ENCODE peak calls at places on chromosomes 12 and 14, in six cellular contexts. F, Q, J, C, M and W are unnamed samples.

GRCh38 chr14:56716705-56717104 is 93.6 kb downstream of the OTX2 start:
- DNase-seq in F (no peak), Q (no peak), J (no peak), C (no peak), M (no peak), W (no peak)

GRCh38 chr12:56903374-56903773 is 30.8 kb downstream of the SDR9C7 start:
- DNase-seq in F (no peak), Q (no peak), J (no peak), C (no peak), M (no peak), W (no peak)

GRCh38 chr14:31208546-31209424 is 1.2 kb upstream of the HECTD1 start:
- DNase-seq in F (no peak), Q (no peak), J (no peak), C (no peak), M (no peak), W (no peak)

GRCh38 chr12:123131879-123132402 is 18.9 kb downstream of the PITPNM2 start:
- DNase-seq in F (no peak), Q (no peak), J (no peak), C (no peak), M (no peak), W (no peak)

GRCh38 chr12:2794261-2794735 is 472 bp upstream of the FKBP4 start:
- DNase-seq in F (peak; percentile 83), Q (peak; percentile 53), J (peak; percentile 62), C (peak; percentile 26), M (peak; percentile 32), W (no peak)

GRCh38 chr12:101229841-101230241 is 19.8 kb upstream of the SLC5A8 start:
- DNase-seq in F (no peak), Q (no peak), J (no peak), C (no peak), M (no peak), W (no peak)

GRCh38 chr12:5200276-5201087 is 156.8 kb downstream of the KCNA5 start:
- DNase-seq in F (no peak), Q (peak; percentile 17), J (no peak), C (no peak), M (peak; percentile 52), W (peak; percentile 90)

GRCh38 chr12:56518570-56518969 is 3.0 kb upstream of the RBMS2 start:
- DNase-seq in F (no peak), Q (no peak), J (no peak), C (no peak), M (no peak), W (no peak)

GRCh38 chr14:66610154-66610563 is 102.2 kb downstream of the GPHN start:
- DNase-seq in F (no peak), Q (no peak), J (no peak), C (no peak), M (peak; percentile 31), W (no peak)

GRCh38 chr12:52949413-52950331 is 754 bp downstream of the KRT18 start:
- DNase-seq in F (no peak), Q (no peak), J (no peak), C (no peak), M (peak; percentile 59), W (peak; percentile 59)

GRCh38 chr12:124949779-124950728 is 35.6 kb upstream of the UBC start:
- DNase-seq in F (no peak), Q (no peak), J (no peak), C (no peak), M (no peak), W (no peak)

GRCh38 chr14:50943943-50944646 is at the start of gene PYGL:
- DNase-seq in F (peak; percentile 81), Q (peak; percentile 53), J (peak; percentile 62), C (no peak), M (peak; percentile 68), W (peak; percentile 70)

GRCh38 chr12:115920395-115921183 is 356.9 kb downstream of the MED13L start:
- DNase-seq in F (peak; percentile 17), Q (no peak), J (no peak), C (no peak), M (no peak), W (no peak)

GRCh38 chr14:75011356-75012097 is 8.8 kb downstream of the EIF2B2 start:
- DNase-seq in F (no peak), Q (no peak), J (no peak), C (no peak), M (peak; percentile 67), W (no peak)

GRCh38 chr12:101608301-101609133 is 13.7 kb downstream of the MYBPC1 start:
- DNase-seq in F (no peak), Q (peak; percentile 33), J (no peak), C (no peak), M (no peak), W (no peak)

DNA sequence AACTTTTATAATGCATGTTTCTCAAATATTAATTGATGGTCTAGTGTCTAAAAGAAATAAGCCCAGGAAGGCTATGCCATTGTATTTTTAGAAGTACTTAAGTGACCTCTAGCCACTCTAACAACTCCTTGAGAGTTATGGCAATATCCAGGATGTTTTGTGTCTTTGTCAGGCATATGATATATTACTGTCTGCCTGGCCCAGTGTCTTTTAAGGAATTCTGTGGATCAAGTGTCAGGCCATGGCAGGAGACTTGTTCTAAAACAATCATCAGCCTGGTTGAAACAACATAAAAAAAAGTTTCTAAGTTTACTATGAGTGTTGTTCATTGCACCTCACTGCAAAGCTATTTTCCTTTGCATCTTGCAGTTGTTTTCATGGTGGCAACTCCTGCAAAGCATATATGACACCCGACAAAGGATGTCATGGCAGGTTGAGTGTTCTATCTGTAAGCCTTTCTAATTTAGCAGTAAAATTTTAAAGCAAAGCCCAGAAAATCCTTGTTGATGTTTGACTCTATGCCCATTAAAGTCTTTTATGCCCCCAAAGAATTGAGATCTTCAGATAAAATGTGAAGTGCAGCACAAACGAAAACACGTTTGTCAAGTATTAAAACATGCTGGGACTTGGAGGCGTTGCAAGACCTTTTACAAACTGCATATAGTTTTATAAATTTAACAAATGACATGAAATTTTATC is 89.5 kb upstream of the SLC38A2 start:
- DNase-seq in F (no peak), Q (no peak), J (no peak), C (no peak), M (no peak), W (no peak)
- TF ChIP-seq CTCF in F (no peak), Q (no peak), J (no peak), C (no peak), M (no peak), W (no peak)

GRCh38 chr14:58398895-58399294 is 3.2 kb downstream of the TOMM20L start:
- DNase-seq in F (no peak), Q (no peak), J (no peak), C (no peak), M (no peak), W (no peak)

GRCh38 chr14:58398495-58398894 is 2.8 kb downstream of the TOMM20L start:
- DNase-seq in F (no peak), Q (no peak), J (no peak), C (no peak), M (no peak), W (no peak)

GRCh38 chr14:58395815-58396626 is at the start of gene TOMM20L:
- DNase-seq in F (peak; percentile 74), Q (peak; percentile 54), J (peak; percentile 52), C (peak; percentile 78), M (peak; percentile 83), W (peak; percentile 88)

DNA sequence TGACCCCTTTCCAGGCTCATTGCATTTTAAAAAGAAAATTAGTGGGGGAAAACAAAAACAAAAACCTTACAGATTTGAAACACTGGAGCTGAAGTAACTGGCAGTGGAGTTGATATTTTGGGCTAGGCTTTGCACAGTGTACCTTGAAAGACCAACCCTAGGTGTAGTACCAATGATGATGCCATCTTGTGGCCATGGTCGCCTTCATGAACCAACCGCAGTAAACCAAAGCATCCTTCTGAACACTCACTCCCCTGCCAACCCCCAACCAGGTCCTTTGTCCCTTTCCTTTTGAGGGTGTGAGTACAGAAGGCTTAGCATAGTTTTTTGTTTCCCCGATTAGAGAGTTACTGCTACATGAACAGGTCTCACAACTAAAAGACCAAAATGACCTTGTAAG is 5.9 kb downstream of the TOMM20L start:
- DNase-seq in F (no peak), Q (no peak), J (no peak), C (no peak), M (peak; percentile 6), W (no peak)
- TF ChIP-seq CTCF in F (no peak), Q (no peak), J (no peak), C (no peak), M (peak; percentile 43), W (no peak)

GRCh38 chr12:55092579-55092978 is 33.6 kb upstream of the OR9K2 start:
- DNase-seq in F (no peak), Q (no peak), J (no peak), C (no peak), M (no peak), W (no peak)
- TF ChIP-seq CTCF in F (no peak), Q (no peak), J (no peak), C (no peak), M (no peak), W (peak; percentile 77)

DNA sequence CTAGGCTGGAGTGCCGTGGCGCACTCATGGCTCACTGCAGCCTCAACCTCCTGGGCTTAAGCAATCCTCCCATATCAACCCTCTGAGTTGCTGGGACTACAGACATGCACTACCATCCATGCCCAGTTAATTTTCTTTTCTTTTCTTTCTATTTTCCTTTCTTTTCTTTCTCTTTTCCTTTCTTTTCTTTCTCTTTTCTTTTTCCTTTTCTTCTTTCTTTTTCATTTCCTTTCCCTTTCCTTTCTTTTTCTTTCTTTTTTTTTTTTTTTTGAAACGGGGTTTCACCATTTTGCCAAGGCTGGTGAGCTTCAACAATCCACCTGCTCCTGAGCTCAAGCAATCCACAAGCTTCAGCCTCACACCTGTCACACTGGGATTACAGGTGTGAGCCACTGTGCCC is 60.1 kb upstream of the ACSS3 start:
- DNase-seq in F (no peak), Q (no peak), J (no peak), C (no peak), M (no peak), W (no peak)
- TF ChIP-seq CTCF in F (no peak), Q (no peak), J (no peak), C (no peak), M (no peak), W (no peak)

GRCh38 chr14:103294091-103294490 is 39.9 kb upstream of the EIF5 start:
- DNase-seq in F (no peak), Q (no peak), J (no peak), C (no peak), M (no peak), W (no peak)

GRCh38 chr14:103290961-103291360 is 43.1 kb upstream of the EIF5 start:
- DNase-seq in F (no peak), Q (no peak), J (no peak), C (no peak), M (no peak), W (no peak)

GRCh38 chr14:103290494-103290893 is 43.5 kb upstream of the EIF5 start:
- DNase-seq in F (no peak), Q (no peak), J (no peak), C (no peak), M (no peak), W (no peak)

GRCh38 chr14:103293465-103293864 is 40.6 kb upstream of the EIF5 start:
- DNase-seq in F (no peak), Q (no peak), J (no peak), C (no peak), M (no peak), W (no peak)

GRCh38 chr14:103292426-103293374 is 41.3 kb upstream of the EIF5 start:
- DNase-seq in F (no peak), Q (peak; percentile 71), J (peak; percentile 77), C (peak; percentile 64), M (peak; percentile 81), W (peak; percentile 87)
- TF ChIP-seq CTCF in F (peak; percentile 90), Q (peak; percentile 40), J (peak; percentile 95), C (peak; percentile 83), M (peak; percentile 91), W (peak; percentile 80)